ENCODE peak calls at places on chromosomes 6 and 20, in four cellular contexts. G is WTC11, C is HepG2, S is K562. X is an unnamed sample.

GRCh38 chr20:54126809-54127655 is 46.8 kb downstream of the CYP24A1 start:
- DNase-seq in C (no peak), G (no peak), S (no peak), X (no peak)

GRCh38 chr20:12702312-12702711 is 306.5 kb upstream of the SPTLC3 start:
- DNase-seq in G (no peak), S (no peak), C (no peak), X (no peak)

GRCh38 chr6:80605165-80605989 is 498.9 kb downstream of the BCKDHB start:
- DNase-seq in S (peak), G (no peak), C (peak), X (no peak)

GRCh38 chr6:163828038-163828790 is 413.7 kb downstream of the QKI start:
- DNase-seq in G (no peak), S (no peak), C (no peak), X (no peak)

GRCh38 chr6:33981861-33982260 is 164.0 kb downstream of the GRM4 start:
- DNase-seq in G (no peak), S (no peak), C (no peak), X (no peak)

GRCh38 chr20:32111763-32112162 is 2.2 kb downstream of the TM9SF4 start:
- DNase-seq in S (no peak), C (no peak), G (no peak), X (no peak)

GRCh38 chr6:170421921-170422320 is 115.4 kb downstream of the FAM120B start:
- DNase-seq in S (no peak), G (no peak), C (no peak), X (no peak)

GRCh38 chr6:28732052-28732451 is 191.7 kb downstream of the TRIM27 start:
- DNase-seq in G (no peak), S (no peak), C (no peak), X (no peak)

GRCh38 chr20:62136283-62137091 is 6.7 kb downstream of the PSMA7 start:
- DNase-seq in S (peak), C (peak), G (peak), X (no peak)

GRCh38 chr20:21048841-21049273 is 57.3 kb downstream of the LINC00237 start:
- DNase-seq in C (peak), G (peak), S (peak), X (no peak)

GRCh38 chr6:45896783-45897441 is 118.7 kb downstream of the CLIC5 start:
- DNase-seq in G (no peak), S (no peak), C (no peak), X (no peak)

GRCh38 chr6:77231438-77232305 is 231.6 kb downstream of the HTR1B start:
- DNase-seq in G (no peak), C (no peak), S (no peak), X (no peak)

GRCh38 chr6:119541132-119541905 is 191.8 kb upstream of the MAN1A1 start:
- DNase-seq in S (no peak), C (no peak), G (no peak), X (no peak)

DNA sequence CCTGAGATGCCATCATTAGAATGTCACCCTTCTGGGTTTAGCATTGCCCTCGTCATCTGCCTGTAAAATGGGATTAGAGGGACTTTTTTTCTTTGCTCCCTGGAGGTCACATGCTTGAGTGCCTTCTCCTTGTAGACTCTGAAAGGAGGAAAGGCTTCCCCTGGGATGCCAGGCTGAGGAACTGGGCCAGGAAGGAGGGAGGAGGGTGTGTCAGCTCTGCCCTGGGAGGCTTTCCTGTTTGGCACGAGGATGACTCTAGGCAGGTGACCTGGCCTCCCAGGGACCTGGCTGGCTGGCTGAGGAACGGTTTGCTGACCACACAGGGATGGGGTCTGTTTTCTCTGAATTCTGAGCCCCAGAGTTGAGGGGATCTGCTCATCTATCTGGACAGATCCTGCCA is 137.9 kb upstream of the RNF24 start:
- DNase-seq in C (no peak), S (no peak), G (no peak), X (no peak)
- TF ChIP-seq ETV6 in C (no peak), S (no peak), G (no peak), X (no peak)

GRCh38 chr6:168342626-168343025 is 23.0 kb upstream of the DACT2 start:
- DNase-seq in G (no peak), S (no peak), C (no peak), X (no peak)
- TF ChIP-seq ETV6 in G (no peak), S (no peak), C (no peak), X (no peak)

GRCh38 chr6:81995548-81996289 is 243.2 kb upstream of the TENT5A start:
- DNase-seq in C (no peak), S (no peak), G (no peak), X (no peak)
- TF ChIP-seq ETV6 in C (no peak), S (no peak), G (no peak), X (no peak)

DNA sequence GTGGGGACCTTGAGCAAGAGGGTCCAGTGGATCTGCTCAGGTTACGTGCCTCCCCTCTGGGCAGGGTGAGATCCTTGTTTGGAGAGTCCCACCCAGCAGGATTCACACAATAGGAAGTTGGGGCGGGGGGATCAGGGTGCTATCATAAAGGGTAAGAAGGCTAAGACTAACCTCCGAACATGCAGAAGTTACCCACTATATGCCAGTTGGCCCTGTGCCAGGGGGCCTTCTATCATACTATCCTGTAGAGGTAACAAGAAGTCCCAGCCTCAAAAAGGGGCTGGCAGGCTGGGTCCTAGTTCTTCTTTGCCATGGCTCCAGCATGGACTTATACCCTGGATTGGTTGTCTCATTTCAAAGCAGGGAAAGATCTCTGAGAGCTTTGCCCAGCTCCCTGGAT is 94.1 kb downstream of the CDH26 start:
- DNase-seq in G (no peak), C (no peak), S (no peak), X (no peak)
- TF ChIP-seq ETV6 in G (no peak), C (no peak), S (no peak), X (no peak)

GRCh38 chr20:2874456-2874855 is 1.2 kb downstream of the PTPRA start:
- DNase-seq in G (no peak), S (peak), C (no peak), X (no peak)
- TF ChIP-seq ETV6 in G (no peak), S (no peak), C (no peak), X (no peak)

GRCh38 chr6:39669117-39669690 is 56.0 kb downstream of the KIF6 start:
- DNase-seq in S (no peak), G (no peak), C (peak), X (no peak)

GRCh38 chr6:39669943-39670342 is 55.3 kb downstream of the KIF6 start:
- DNase-seq in G (no peak), S (no peak), C (no peak), X (no peak)

GRCh38 chr6:39666706-39667489 is 58.3 kb downstream of the KIF6 start:
- DNase-seq in S (no peak), C (no peak), G (no peak), X (no peak)

GRCh38 chr6:39665871-39666270 is 59.3 kb downstream of the KIF6 start:
- DNase-seq in G (no peak), S (no peak), C (no peak), X (no peak)

DNA sequence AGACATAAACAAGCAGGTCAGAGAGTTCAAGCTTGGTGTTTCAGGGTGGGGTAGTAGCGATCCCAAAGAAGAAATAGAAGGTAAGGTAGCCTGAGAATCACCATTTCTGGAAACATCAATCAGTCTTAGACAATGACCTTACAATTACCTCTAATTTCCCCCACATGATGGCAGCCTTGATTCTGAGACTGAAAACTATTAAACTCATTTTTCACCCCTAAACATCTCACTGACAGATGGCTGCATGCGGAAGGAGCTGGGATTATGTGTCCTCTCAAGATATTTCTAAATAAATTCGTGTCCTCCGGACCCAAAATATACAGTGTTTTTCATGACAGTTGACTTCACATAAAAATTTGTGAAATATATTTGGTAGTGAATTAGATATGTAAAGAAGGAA is 61.0 kb downstream of the KIF6 start:
- DNase-seq in C (no peak), G (no peak), S (no peak), X (no peak)
- TF ChIP-seq ETV6 in C (no peak), G (no peak), S (no peak), X (no peak)

GRCh38 chr6:47465117-47465516 is 12.5 kb upstream of the CD2AP start:
- DNase-seq in G (no peak), C (no peak), S (no peak), X (no peak)

DNA sequence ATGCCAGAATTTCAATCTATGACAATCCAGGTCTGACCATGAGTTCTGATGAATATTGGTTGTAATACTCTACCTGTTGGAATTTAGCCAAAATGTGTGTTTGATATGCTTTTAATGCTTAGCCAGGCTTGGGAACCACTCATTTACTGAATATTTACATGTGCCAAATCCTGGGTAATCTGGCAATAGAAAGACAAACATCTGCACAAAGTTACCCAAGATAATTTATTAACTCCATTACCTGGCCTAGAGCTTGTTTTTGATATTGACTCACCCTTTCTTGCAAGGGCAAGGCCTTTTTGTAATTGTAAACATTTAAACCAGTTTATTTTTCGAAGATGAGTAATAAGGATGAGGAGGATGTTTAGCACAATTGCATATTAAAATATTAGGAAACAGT is 13.5 kb upstream of the CD2AP start:
- DNase-seq in G (no peak), S (no peak), C (no peak), X (no peak)
- TF ChIP-seq ETV6 in G (no peak), S (no peak), C (no peak), X (no peak)

GRCh38 chr6:134425521-134426316 is 107.8 kb upstream of the SGK1 start:
- DNase-seq in S (no peak), G (no peak), C (no peak), X (no peak)
- TF ChIP-seq ETV6 in S (no peak), G (no peak), C (no peak), X (no peak)